ENCODE peak calls at places on chromosomes 2 and 18, in five cellular contexts. U is BE2C, F is adrenal gland, W is heart right ventricle, A is trophoblast cell. Q is an unnamed sample.

GRCh38 chr18:48419268-48420022 is 10.3 kb upstream of the ZBTB7C start:
- DNase-seq in F (no peak), U (no peak), A (no peak), W (no peak), Q (no peak)

GRCh38 chr2:239285071-239285931 is 115.5 kb downstream of the HDAC4 start:
- DNase-seq in W (no peak), F (no peak), U (peak; percentile 8), A (no peak), Q (no peak)

GRCh38 chr18:51030537-51031258 is 685 bp downstream of the SMAD4 start:
- DNase-seq in U (peak; percentile 65), W (peak; percentile 73), F (peak; percentile 64), A (peak; percentile 48), Q (peak; percentile 50)

GRCh38 chr2:83997889-83998288 is 461.2 kb downstream of the SUCLG1 start:
- DNase-seq in W (no peak), U (no peak), F (no peak), A (no peak), Q (no peak)

GRCh38 chr18:34514957-34515356 is 195.1 kb upstream of the DTNA start:
- DNase-seq in U (no peak), A (no peak), F (no peak), W (no peak), Q (no peak)

GRCh38 chr2:197889041-197889440 is 84.6 kb downstream of the PLCL1 start:
- DNase-seq in U (no peak), F (no peak), A (peak; percentile 61), W (no peak), Q (no peak)

GRCh38 chr2:142065700-142066099 is 65.1 kb downstream of the LRP1B start:
- DNase-seq in F (no peak), A (no peak), W (no peak), U (no peak), Q (no peak)

GRCh38 chr2:221792971-221793670 is 221.0 kb upstream of the EPHA4 start:
- DNase-seq in W (no peak), A (no peak), F (no peak), U (no peak), Q (peak; percentile 74)

DNA sequence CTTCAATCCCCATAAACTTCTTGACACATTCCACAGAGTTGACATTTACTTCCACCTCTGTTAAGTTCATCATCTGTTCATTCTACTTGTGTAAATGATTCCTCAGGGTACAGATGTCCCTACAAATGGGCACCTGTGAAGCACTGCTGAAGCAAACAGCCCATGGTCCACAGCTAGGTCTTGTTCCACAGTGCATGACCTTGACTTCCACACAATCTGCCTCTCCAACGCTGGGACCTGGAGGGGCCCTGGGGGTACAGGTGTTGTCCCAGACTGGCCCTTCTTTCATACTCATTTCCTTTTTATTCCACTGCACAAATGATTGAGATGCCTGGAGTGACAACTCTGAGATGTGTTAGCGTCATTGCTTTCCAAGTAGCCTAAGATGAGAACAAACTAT is 31.3 kb downstream of the PIEZO2 start:
- DNase-seq in U (no peak), W (no peak), F (no peak), A (no peak), Q (no peak)
- H3K4me1 ChIP-seq in U (no peaks in the 10 kb centered on the region), W (no peaks in the 10 kb centered on the region), F (no peaks in the 10 kb centered on the region), A (no peaks in the 10 kb centered on the region), Q (peaks cover 68% of the 10 kb centered on the region)

GRCh38 chr2:240526521-240526920 is 31.3 kb downstream of the ANKMY1 start:
- DNase-seq in A (peak; percentile 83), F (no peak), U (no peak), W (no peak), Q (no peak)

GRCh38 chr2:240529344-240529999 is 28.3 kb downstream of the ANKMY1 start:
- DNase-seq in A (no peak), U (no peak), F (no peak), W (no peak), Q (no peak)

GRCh38 chr2:240530181-240530580 is 27.6 kb downstream of the ANKMY1 start:
- DNase-seq in U (no peak), F (peak; percentile 6), A (no peak), W (no peak), Q (no peak)

GRCh38 chr2:240527153-240527750 is 30.5 kb downstream of the ANKMY1 start:
- DNase-seq in F (no peak), A (no peak), U (no peak), W (no peak), Q (no peak)

GRCh38 chr2:240528406-240529040 is 29.3 kb downstream of the ANKMY1 start:
- DNase-seq in U (no peak), A (no peak), W (no peak), F (no peak), Q (no peak)
- H3K9me3 ChIP-seq in U (peaks cover 6% of the 10 kb centered on the region), A (peaks cover 48% of the 10 kb centered on the region), W (peaks cover 8% of the 10 kb centered on the region), F (no peaks in the 10 kb centered on the region), Q (peaks cover 14% of the 10 kb centered on the region)

DNA sequence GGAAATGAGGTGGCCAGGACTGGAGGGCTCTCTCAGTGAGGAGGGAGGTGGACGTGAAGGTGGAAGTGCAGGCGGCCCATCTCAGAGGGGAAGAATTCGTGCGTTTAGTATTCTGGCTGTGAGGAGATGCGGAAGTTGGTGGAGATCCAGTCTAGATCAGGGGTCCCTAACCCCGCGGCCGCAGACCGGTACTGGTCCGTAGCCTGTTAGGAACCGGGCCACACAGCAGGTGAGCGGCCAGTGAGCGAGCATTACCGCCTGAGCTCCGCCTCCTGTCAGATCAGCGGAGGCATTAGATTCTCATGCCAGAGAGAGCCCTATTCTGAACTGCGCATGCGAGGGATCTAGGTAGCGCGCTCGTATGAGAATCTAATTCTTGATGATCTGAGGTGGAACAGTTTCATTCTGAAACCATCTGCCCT is 1.6 kb upstream of the FHOD3 start:
- DNase-seq in W (no peak), A (peak; percentile 14), F (no peak), U (no peak), Q (no peak)
- H3K4me3 ChIP-seq in W (peak overlapping the region; percentile 77), A (no peak overlapping the region), F (peak overlapping the region; percentile 26), U (no peak overlapping the region), Q (no peak overlapping the region)

DNA sequence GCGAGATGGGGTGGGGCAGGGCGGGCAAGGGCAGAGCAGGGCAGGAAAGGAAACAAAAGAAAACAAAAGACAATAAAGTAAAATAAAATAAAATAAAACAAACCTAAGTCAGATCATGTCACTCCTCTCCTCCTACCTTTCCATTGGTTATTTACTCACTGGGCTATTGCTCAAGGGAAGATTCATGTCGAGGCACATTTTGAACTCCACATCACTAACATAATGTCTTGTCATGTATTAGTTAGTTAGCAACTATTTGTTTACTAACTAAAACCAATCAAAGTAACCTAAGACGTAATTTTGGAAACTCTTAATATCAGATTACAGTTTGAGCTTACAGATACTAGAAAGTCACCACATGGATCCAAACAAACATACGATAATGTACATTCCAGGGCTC is 2.2 kb downstream of the C1D start:
- DNase-seq in A (no peak), F (no peak), W (no peak), U (no peak), Q (no peak)
- H3K4me1 ChIP-seq in A (no peaks in the 10 kb centered on the region), F (peaks cover 42% of the 10 kb centered on the region), W (peaks cover 50% of the 10 kb centered on the region), U (no peaks in the 10 kb centered on the region), Q (peaks cover 17% of the 10 kb centered on the region)

DNA sequence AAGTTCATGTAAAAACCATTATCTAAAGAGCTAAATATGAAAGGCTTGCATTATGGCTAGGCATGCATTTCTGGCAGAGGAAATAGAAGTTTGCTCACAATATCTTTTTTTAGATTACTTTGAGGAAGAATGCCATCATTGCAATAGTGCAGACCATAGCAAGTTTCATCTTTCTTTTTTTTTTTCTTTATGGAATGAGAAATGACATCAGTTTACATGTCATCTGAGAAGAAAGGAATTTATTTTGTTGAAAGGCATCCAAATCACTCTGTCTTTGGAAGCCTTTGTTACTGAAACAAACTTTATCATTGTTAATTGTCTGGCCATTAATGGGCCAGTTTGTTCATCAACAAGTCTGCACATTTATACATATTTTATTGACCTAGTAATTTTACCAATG is 74.6 kb upstream of the NCKAP5 start:
- DNase-seq in F (no peak), W (no peak), U (no peak), A (no peak), Q (no peak)
- H3K9me3 ChIP-seq in F (no peaks in the 10 kb centered on the region), W (no peaks in the 10 kb centered on the region), U (no peaks in the 10 kb centered on the region), A (no peaks in the 10 kb centered on the region), Q (no peaks in the 10 kb centered on the region)

DNA sequence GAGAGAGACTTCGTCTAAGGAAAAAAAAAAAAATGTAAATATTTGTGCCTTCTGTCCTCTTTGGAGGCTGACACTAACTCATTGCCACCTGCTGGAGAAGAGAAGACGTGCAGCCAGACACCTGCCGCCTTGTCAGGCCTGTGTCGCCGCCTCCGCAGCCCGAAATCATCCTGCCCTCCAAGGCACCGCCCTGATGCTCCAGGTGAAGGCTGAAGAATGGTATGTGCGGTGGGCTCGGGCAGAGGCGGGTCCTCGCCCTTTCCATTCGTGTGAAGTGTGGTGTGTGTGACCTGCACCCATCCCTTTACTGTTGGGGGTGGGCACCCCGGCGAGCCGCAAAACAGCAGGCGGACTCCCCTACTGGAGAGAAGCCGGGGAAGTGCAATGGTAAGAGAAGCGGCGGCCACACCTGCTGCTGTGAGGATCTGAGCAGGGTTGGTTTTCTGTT is 60.4 kb downstream of the FAM161A start:
- DNase-seq in A (peak; percentile 73), W (peak; percentile 40), U (peak; percentile 54), F (peak; percentile 52), Q (peak; percentile 85)
- H3K4me3 ChIP-seq in A (no peak overlapping the region), W (peak overlapping the region; percentile 26), U (no peak overlapping the region), F (no peak overlapping the region), Q (no peak overlapping the region)

GRCh38 chr18:3211236-3211992 is 8.4 kb downstream of the MYOM1 start:
- DNase-seq in W (peak; percentile 36), F (peak; percentile 24), U (no peak), A (no peak), Q (no peak)
- H3K4me1 ChIP-seq in W (peaks cover 66% of the 10 kb centered on the region), F (peaks cover 19% of the 10 kb centered on the region), U (no peaks in the 10 kb centered on the region), A (peaks cover 2% of the 10 kb centered on the region), Q (no peaks in the 10 kb centered on the region)

DNA sequence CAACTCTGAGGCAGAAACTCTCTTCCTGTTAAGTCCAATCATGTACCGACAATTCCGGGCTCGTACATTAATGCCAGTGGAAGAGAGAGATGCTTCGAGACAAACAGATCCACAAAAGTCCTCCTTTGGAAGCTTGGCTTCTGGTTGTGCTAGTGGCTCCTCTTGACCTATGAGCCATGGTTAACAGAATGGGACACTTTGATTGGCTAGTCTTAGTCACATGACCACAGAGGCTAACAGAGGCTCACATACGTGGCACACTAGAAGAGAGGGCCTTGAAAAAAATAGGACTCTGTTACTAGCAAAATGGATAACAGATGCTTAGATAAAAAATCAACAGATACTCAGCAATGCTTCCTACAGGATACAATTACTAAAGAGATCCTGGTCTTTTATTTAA is 1211.9 kb upstream of the GYPC start:
- DNase-seq in A (no peak), W (no peak), F (no peak), U (no peak), Q (no peak)
- H3K9me3 ChIP-seq in A (no peaks in the 10 kb centered on the region), W (no peaks in the 10 kb centered on the region), F (no peaks in the 10 kb centered on the region), U (no peaks in the 10 kb centered on the region), Q (no peaks in the 10 kb centered on the region)

GRCh38 chr2:15553519-15553918 is 7.6 kb downstream of the NBAS start:
- DNase-seq in A (no peak), W (no peak), F (no peak), U (no peak), Q (no peak)
- H3K4me3 ChIP-seq in A (no peak overlapping the region), W (no peak overlapping the region), F (no peak overlapping the region), U (no peak overlapping the region), Q (no peak overlapping the region)

DNA sequence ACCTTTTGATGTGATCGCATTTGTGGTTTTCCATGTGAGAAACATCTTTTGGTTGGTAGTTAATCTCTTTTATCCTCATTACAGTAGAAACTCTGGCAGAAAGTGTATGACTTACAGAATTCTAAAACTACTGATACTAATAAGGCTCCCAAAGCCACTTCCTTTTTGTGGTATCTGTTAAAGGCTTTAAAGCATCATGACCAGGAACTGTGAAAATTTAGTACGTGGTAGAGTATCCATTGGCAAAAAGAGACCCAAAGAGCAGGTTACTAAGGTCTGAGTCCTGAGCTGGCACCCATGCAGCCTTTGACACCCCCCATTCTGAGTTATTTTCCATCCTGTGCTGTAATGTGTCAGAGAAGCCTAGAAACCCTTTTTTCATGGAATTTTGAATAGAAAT is 94.5 kb downstream of the DPP4 start:
- DNase-seq in F (no peak), A (no peak), U (no peak), W (no peak), Q (no peak)
- H3K4me1 ChIP-seq in F (no peaks in the 10 kb centered on the region), A (no peaks in the 10 kb centered on the region), U (no peaks in the 10 kb centered on the region), W (no peaks in the 10 kb centered on the region), Q (peaks cover 7% of the 10 kb centered on the region)